ENCODE peak calls at places on chromosomes 4 and X, in five cellular contexts. E, V, I, C and A are unnamed samples.
A peak's percentile ranks its signal among the peaks of the same experiment; 100 is the strongest.

GRCh38 chr4:176840166-176840565 is 47.4 kb upstream of the VEGFC start:
- DNase-seq in I (no peak), C (no peak), E (no peak), V (no peak), A (no peak)

GRCh38 chrX:104307341-104307740 is 52.6 kb upstream of the ESX1 start:
- DNase-seq in I (no peak), E (no peak), C (no peak), V (no peak), A (no peak)

GRCh38 chr4:123266221-123266620 is 130.4 kb upstream of the SPRY1 start:
- DNase-seq in I (no peak), E (no peak), V (no peak), C (no peak), A (no peak)

GRCh38 chrX:102067966-102068723 is 57.3 kb upstream of the TCEAL2 start:
- DNase-seq in I (peak; percentile 29), E (no peak), C (peak; percentile 9), V (no peak), A (no peak)

GRCh38 chr4:126890994-126891393 is 741.8 kb upstream of the INTU start:
- DNase-seq in V (no peak), I (peak; percentile 56), C (no peak), E (no peak), A (no peak)

GRCh38 chrX:97616883-97617510 is 733.3 kb downstream of the RPA4 start:
- DNase-seq in I (peak; percentile 73), C (peak; percentile 85), E (peak; percentile 57), V (no peak), A (no peak)

GRCh38 chrX:123408856-123409737 is 225.0 kb downstream of the GRIA3 start:
- DNase-seq in I (no peak), V (no peak), E (no peak), C (no peak), A (no peak)

GRCh38 chr4:27684501-27685077 is 823.9 kb downstream of the STIM2 start:
- DNase-seq in E (peak; percentile 54), C (peak; percentile 64), V (no peak), I (peak; percentile 61), A (peak; percentile 45)

GRCh38 chr4:15150636-15151432 is 148.6 kb downstream of the CPEB2 start:
- DNase-seq in C (no peak), I (no peak), V (no peak), E (no peak), A (no peak)

GRCh38 chr4:120263623-120264022 is 197.0 kb upstream of the MAD2L1 start:
- DNase-seq in E (no peak), V (no peak), C (no peak), I (no peak), A (no peak)

GRCh38 chr4:5759236-5760075 is 48.5 kb downstream of the EVC start:
- DNase-seq in V (no peak), I (no peak), C (peak; percentile 53), E (no peak), A (no peak)

GRCh38 chr4:150363721-150364688 is 217.9 kb upstream of the MAB21L2 start:
- DNase-seq in C (no peak), I (no peak), E (no peak), V (no peak), A (no peak)

GRCh38 chr4:105619193-105619931 is 66.9 kb downstream of the ARHGEF38 start:
- DNase-seq in E (no peak), V (peak; percentile 84), C (peak; percentile 38), I (no peak), A (no peak)

GRCh38 chr4:169383724-169384123 is 113.0 kb upstream of the SH3RF1 start:
- DNase-seq in I (peak; percentile 97), V (no peak), E (no peak), C (peak; percentile 81), A (no peak)

GRCh38 chr4:81723927-81724587 is 252.3 kb upstream of the RASGEF1B start:
- DNase-seq in C (peak; percentile 21), I (peak; percentile 3), E (no peak), V (no peak), A (no peak)

GRCh38 chr4:99179626-99180025 is 35.5 kb upstream of the ADH4 start:
- DNase-seq in I (no peak), V (no peak), C (peak; percentile 8), E (no peak), A (no peak)

GRCh38 chrX:22399793-22400192 is 127.1 kb downstream of the CBLL2 start:
- DNase-seq in I (peak; percentile 84), E (peak; percentile 57), V (no peak), C (peak; percentile 86), A (no peak)

GRCh38 chr4:132863619-132864018 is 285.5 kb upstream of the PCDH10 start:
- DNase-seq in C (no peak), E (no peak), V (no peak), I (no peak), A (no peak)

GRCh38 chrX:25191403-25191802 is 175.6 kb upstream of the ARX start:
- DNase-seq in C (no peak), I (no peak), E (no peak), V (no peak), A (no peak)

GRCh38 chrX:56738670-56739069 is 9.6 kb downstream of the NBDY start:
- DNase-seq in E (no peak), I (no peak), C (peak; percentile 49), V (no peak), A (no peak)

GRCh38 chrX:48913605-48914366 is 2.3 kb upstream of the SLC35A2 start:
- DNase-seq in C (no peak), V (no peak), I (no peak), E (no peak), A (no peak)

GRCh38 chrX:133335027-133335426 is 80.3 kb downstream of the GPC4 start:
- DNase-seq in C (peak; percentile 26), E (no peak), V (no peak), I (peak; percentile 51), A (no peak)

GRCh38 chr4:7878323-7878722 is 61.3 kb downstream of the AFAP1 start:
- DNase-seq in I (no peak), E (no peak), C (no peak), V (no peak), A (no peak)

GRCh38 chr4:36422582-36422981 is 141.2 kb downstream of the DTHD1 start:
- DNase-seq in V (no peak), I (no peak), C (no peak), E (no peak), A (no peak)

GRCh38 chrX:132031867-132032266 is 8.8 kb downstream of the STK26 start:
- DNase-seq in I (no peak), C (no peak), V (no peak), E (no peak), A (no peak)

GRCh38 chr4:44725861-44726820 is at the start of gene GNPDA2:
- DNase-seq in C (peak; percentile 64), E (peak; percentile 78), I (peak; percentile 88), V (peak; percentile 95), A (peak; percentile 78)
- TF ChIP-seq CTCF in C (peak; percentile 39), E (no peak), I (no peak), V (no peak), A (peak; percentile 27)

GRCh38 chr4:70657326-70657725 is 9.0 kb downstream of the JCHAIN start:
- DNase-seq in E (no peak), C (no peak), I (no peak), V (no peak), A (no peak)

GRCh38 chr4:70654605-70655011 is 11.7 kb downstream of the JCHAIN start:
- DNase-seq in V (no peak), E (no peak), I (no peak), C (no peak), A (no peak)

DNA sequence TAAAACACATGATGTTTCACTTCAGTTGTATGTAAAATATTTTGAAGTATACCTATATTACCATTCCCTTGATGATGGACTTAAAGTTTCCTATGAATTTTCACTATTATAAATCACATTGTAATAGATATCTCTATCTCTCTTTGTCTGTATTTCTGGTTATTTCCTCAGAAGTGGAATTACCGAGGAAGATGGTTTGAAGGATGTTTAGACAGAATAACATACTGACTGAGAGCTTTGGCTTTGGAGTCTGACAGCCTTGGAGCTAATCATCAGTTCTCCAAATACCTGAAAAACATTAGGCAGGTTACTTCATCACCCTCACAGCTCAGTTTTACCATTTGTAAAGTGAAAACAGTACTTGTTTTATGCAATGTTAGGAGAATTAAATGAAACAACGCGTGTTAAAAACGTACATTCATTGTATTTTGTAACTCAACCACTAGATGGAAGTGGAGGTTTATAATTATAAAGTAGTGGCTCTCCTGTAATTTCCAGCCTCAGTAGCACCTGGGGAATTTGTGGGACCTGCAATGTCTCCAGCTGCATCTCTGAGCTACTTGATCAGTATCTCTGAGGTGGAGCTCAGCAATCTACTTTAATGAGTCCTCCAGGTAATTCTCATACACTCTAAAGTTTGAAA is 14.3 kb downstream of the JCHAIN start:
- DNase-seq in C (peak; percentile 55), E (peak; percentile 52), I (peak; percentile 53), V (no peak), A (no peak)
- TF ChIP-seq CTCF in C (peak; percentile 42), E (peak; percentile 61), I (peak; percentile 50), V (peak; percentile 51), A (peak; percentile 66)

GRCh38 chr4:4398430-4398829 is 11.5 kb downstream of the NSG1 start:
- DNase-seq in C (no peak), V (no peak), I (no peak), E (no peak), A (no peak)

GRCh38 chr4:4396628-4397440 is 9.9 kb downstream of the NSG1 start:
- DNase-seq in C (no peak), I (no peak), V (no peak), E (no peak), A (no peak)

GRCh38 chr4:4394644-4395043 is 7.7 kb downstream of the NSG1 start:
- DNase-seq in V (no peak), I (peak; percentile 10), E (no peak), C (peak; percentile 87), A (no peak)

GRCh38 chr4:4397441-4397819 is 10.5 kb downstream of the NSG1 start:
- DNase-seq in I (no peak), E (no peak), V (peak; percentile 56), C (no peak), A (no peak)

DNA sequence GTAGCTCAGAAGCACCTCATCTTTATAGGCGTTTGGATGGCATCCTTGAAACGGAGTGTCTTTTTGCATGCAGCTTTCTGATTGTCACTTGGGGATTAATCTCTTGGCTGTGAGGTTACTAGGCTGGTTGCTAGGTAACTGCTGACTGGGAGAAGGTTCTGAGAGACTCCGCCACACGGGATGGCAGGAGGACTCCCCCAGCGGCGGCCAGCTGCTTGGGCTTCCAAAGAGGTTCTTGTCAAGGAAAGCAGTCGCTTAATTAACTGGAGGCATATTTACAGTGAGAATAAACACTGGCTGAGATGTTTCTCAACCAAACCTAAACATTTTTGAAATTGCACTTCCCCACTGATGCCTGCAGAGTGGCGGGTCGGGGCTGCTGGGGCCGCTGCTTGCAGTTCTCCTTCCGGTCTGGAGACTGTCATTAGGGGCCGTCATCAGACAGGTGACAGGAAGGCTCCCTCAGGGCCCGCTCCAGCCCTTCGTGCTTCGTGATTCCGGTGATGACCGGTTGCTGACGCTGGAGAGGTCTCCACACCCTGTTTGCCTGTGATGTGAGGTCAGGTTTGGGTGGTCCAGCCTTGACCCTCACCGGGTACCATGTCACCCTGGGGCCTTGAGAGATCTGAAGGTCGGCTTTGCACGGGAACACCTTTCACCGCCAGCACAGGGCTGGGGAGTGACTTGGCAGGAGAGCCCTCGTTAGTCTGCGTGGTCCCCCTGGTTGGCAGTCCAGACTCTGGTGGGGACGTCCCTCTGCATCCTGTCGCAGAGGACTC is 9.1 kb downstream of the NSG1 start:
- DNase-seq in C (no peak), V (no peak), I (peak; percentile 8), E (no peak), A (no peak)
- TF ChIP-seq CTCF in C (no peak), V (no peak), I (no peak), E (no peak), A (peak; percentile 14)

GRCh38 chr4:38856524-38857337 is at the start of gene TLR6:
- DNase-seq in V (no peak), E (peak; percentile 80), C (peak; percentile 79), I (peak; percentile 59), A (peak; percentile 36)
- TF ChIP-seq CTCF in V (peak; percentile 82), E (peak; percentile 58), C (peak; percentile 59), I (peak; percentile 80), A (peak; percentile 83)

GRCh38 chr4:10226756-10227155 is 110.2 kb upstream of the WDR1 start:
- DNase-seq in I (peak; percentile 4), E (no peak), C (no peak), V (no peak), A (no peak)
- TF ChIP-seq CTCF in I (no peak), E (no peak), C (no peak), V (no peak), A (no peak)